ENCODE peak calls at places on chromosomes 4 and X, in five cellular contexts. One of them, this sample, is unnamed.

GRCh38 chr4:156575430-156576073 is 396.0 kb downstream of the PDGFC start:
- DNase-seq in choroid plexus epithelial cell: no peak
- DNase-seq in astrocyte of the spinal cord: peak
- DNase-seq in fibroblast of mammary gland: no peak
- DNase-seq in right lobe of liver: no peak
- DNase-seq in this sample: peak

GRCh38 chr4:109588176-109588575 is 28.1 kb downstream of the MCUB start:
- DNase-seq in choroid plexus epithelial cell: no peak
- DNase-seq in astrocyte of the spinal cord: no peak
- DNase-seq in fibroblast of mammary gland: peak
- DNase-seq in right lobe of liver: no peak
- DNase-seq in this sample: peak

GRCh38 chrX:122220644-122221373 is 963.3 kb upstream of the GRIA3 start:
- DNase-seq in choroid plexus epithelial cell: no peak
- DNase-seq in astrocyte of the spinal cord: no peak
- DNase-seq in fibroblast of mammary gland: no peak
- DNase-seq in right lobe of liver: no peak
- DNase-seq in this sample: no peak

GRCh38 chr4:92447265-92447905 is 143.6 kb downstream of the GRID2 start:
- DNase-seq in choroid plexus epithelial cell: no peak
- DNase-seq in astrocyte of the spinal cord: no peak
- DNase-seq in fibroblast of mammary gland: no peak
- DNase-seq in right lobe of liver: no peak
- DNase-seq in this sample: no peak

GRCh38 chr4:169236901-169237626 is 33.7 kb downstream of the SH3RF1 start:
- DNase-seq in choroid plexus epithelial cell: no peak
- DNase-seq in astrocyte of the spinal cord: no peak
- DNase-seq in fibroblast of mammary gland: no peak
- DNase-seq in right lobe of liver: peak
- DNase-seq in this sample: no peak

GRCh38 chrX:30572004-30572403 is 5.6 kb downstream of the TASL start:
- DNase-seq in choroid plexus epithelial cell: no peak
- DNase-seq in astrocyte of the spinal cord: no peak
- DNase-seq in fibroblast of mammary gland: no peak
- DNase-seq in right lobe of liver: no peak
- DNase-seq in this sample: no peak

GRCh38 chrX:71178908-71179307 is 34.3 kb downstream of the NLGN3 start:
- DNase-seq in choroid plexus epithelial cell: peak
- DNase-seq in astrocyte of the spinal cord: peak
- DNase-seq in fibroblast of mammary gland: peak
- DNase-seq in right lobe of liver: peak
- DNase-seq in this sample: peak

GRCh38 chrX:110208092-110208491 is 109.8 kb downstream of the AMMECR1 start:
- DNase-seq in choroid plexus epithelial cell: no peak
- DNase-seq in astrocyte of the spinal cord: no peak
- DNase-seq in fibroblast of mammary gland: peak
- DNase-seq in right lobe of liver: no peak
- DNase-seq in this sample: peak

GRCh38 chrX:100673397-100673953 is 29.5 kb downstream of the SRPX2 start:
- DNase-seq in choroid plexus epithelial cell: peak
- DNase-seq in astrocyte of the spinal cord: peak
- DNase-seq in fibroblast of mammary gland: peak
- DNase-seq in right lobe of liver: no peak
- DNase-seq in this sample: peak

GRCh38 chrX:42189601-42190000 is 266.2 kb upstream of the CASK start:
- DNase-seq in choroid plexus epithelial cell: peak
- DNase-seq in astrocyte of the spinal cord: peak
- DNase-seq in fibroblast of mammary gland: no peak
- DNase-seq in right lobe of liver: no peak
- DNase-seq in this sample: no peak

GRCh38 chrX:73922856-73923429 is 359.9 kb downstream of the CHIC1 start:
- DNase-seq in choroid plexus epithelial cell: no peak
- DNase-seq in astrocyte of the spinal cord: peak
- DNase-seq in fibroblast of mammary gland: peak
- DNase-seq in right lobe of liver: no peak
- DNase-seq in this sample: peak

GRCh38 chrX:77493677-77494553 is 46.7 kb downstream of the FGF16 start:
- DNase-seq in choroid plexus epithelial cell: peak
- DNase-seq in astrocyte of the spinal cord: peak
- DNase-seq in fibroblast of mammary gland: peak
- DNase-seq in right lobe of liver: no peak
- DNase-seq in this sample: peak

GRCh38 chr4:141154725-141155124 is 21.5 kb upstream of the RNF150 start:
- DNase-seq in choroid plexus epithelial cell: no peak
- DNase-seq in astrocyte of the spinal cord: no peak
- DNase-seq in fibroblast of mammary gland: no peak
- DNase-seq in right lobe of liver: no peak
- DNase-seq in this sample: no peak

GRCh38 chrX:70445197-70445656 is 592 bp downstream of the DLG3 start:
- DNase-seq in choroid plexus epithelial cell: no peak
- DNase-seq in astrocyte of the spinal cord: no peak
- DNase-seq in fibroblast of mammary gland: no peak
- DNase-seq in right lobe of liver: no peak
- DNase-seq in this sample: no peak

DNA sequence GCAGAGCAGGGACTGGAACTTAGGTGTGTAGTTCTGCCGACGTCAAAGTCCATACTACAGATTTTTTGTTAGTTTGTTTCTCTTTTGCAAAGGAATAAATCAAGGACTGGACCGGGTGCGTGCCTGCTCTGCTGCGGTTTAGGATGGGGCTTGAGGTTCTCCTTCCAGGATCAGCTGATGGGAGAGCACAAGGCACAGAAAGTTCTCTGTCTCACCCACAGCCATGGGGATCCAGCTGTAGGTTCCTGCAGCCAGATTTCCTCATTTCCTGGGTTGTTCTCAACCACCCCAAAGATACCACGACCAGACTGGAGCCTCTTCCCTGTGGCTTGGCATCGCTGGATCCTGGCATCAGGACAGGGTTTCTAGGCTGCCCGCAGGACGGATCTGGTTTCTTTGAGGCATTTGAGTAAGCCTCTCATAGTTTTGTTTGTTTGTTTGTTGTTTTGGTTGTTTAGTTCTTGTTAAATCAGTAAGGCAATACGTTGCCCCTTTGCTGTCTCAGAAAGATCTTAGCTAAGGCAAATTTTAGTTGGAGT is 789 bp upstream of the SRPX start:
- DNase-seq in choroid plexus epithelial cell: no peak
- DNase-seq in astrocyte of the spinal cord: no peak
- DNase-seq in fibroblast of mammary gland: peak
- DNase-seq in right lobe of liver: no peak
- DNase-seq in this sample: no peak
- H3K4me3 ChIP-seq in choroid plexus epithelial cell: peak
- H3K4me3 ChIP-seq in astrocyte of the spinal cord: peak
- H3K4me3 ChIP-seq in fibroblast of mammary gland: peak
- H3K4me3 ChIP-seq in right lobe of liver: no peak
- H3K4me3 ChIP-seq in this sample: no peak

GRCh38 chrX:154352012-154352401 is 22.4 kb downstream of the FLNA start:
- DNase-seq in choroid plexus epithelial cell: no peak
- DNase-seq in astrocyte of the spinal cord: no peak
- DNase-seq in fibroblast of mammary gland: no peak
- DNase-seq in right lobe of liver: no peak
- DNase-seq in this sample: no peak
- TF ChIP-seq CTCF in choroid plexus epithelial cell: no peak
- TF ChIP-seq CTCF in astrocyte of the spinal cord: no peak
- TF ChIP-seq CTCF in fibroblast of mammary gland: no peak
- TF ChIP-seq CTCF in right lobe of liver: no peak
- TF ChIP-seq CTCF in this sample: no peak

GRCh38 chr4:70734168-70734954 is 12.6 kb downstream of the RUFY3 start:
- DNase-seq in choroid plexus epithelial cell: peak
- DNase-seq in astrocyte of the spinal cord: peak
- DNase-seq in fibroblast of mammary gland: peak
- DNase-seq in right lobe of liver: no peak
- DNase-seq in this sample: peak
- H3K4me3 ChIP-seq in choroid plexus epithelial cell: peak
- H3K4me3 ChIP-seq in astrocyte of the spinal cord: peak
- H3K4me3 ChIP-seq in fibroblast of mammary gland: peak
- H3K4me3 ChIP-seq in right lobe of liver: peak
- H3K4me3 ChIP-seq in this sample: peak

GRCh38 chr4:6548201-6548881 is 26.6 kb upstream of the MAN2B2 start:
- DNase-seq in choroid plexus epithelial cell: peak
- DNase-seq in astrocyte of the spinal cord: peak
- DNase-seq in fibroblast of mammary gland: peak
- DNase-seq in right lobe of liver: no peak
- DNase-seq in this sample: peak
- TF ChIP-seq CTCF in choroid plexus epithelial cell: peak
- TF ChIP-seq CTCF in astrocyte of the spinal cord: peak
- TF ChIP-seq CTCF in fibroblast of mammary gland: peak
- TF ChIP-seq CTCF in right lobe of liver: no peak
- TF ChIP-seq CTCF in this sample: peak

DNA sequence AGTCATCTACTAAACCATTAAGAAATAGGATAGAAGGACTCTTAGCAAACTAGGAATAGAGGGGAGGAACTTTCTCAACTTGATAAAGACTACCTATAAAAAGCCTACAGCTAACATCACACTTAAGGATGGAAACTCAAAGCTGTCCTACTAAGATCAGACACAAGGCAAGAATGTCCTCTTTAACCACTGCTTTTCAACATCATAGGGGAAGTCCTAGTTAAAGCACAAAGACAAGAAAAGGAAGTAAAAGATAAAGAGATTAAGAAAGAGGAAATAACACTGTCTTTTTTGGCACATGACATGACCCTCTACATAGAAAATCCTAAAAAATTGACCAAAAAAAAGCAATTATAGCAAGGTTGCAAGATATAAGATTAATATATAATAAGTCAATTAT is 136.6 kb downstream of the FBXW7 start:
- DNase-seq in choroid plexus epithelial cell: no peak
- DNase-seq in astrocyte of the spinal cord: no peak
- DNase-seq in fibroblast of mammary gland: no peak
- DNase-seq in right lobe of liver: no peak
- DNase-seq in this sample: no peak
- H3K4me3 ChIP-seq in choroid plexus epithelial cell: no peak
- H3K4me3 ChIP-seq in astrocyte of the spinal cord: no peak
- H3K4me3 ChIP-seq in fibroblast of mammary gland: no peak
- H3K4me3 ChIP-seq in right lobe of liver: no peak
- H3K4me3 ChIP-seq in this sample: no peak

DNA sequence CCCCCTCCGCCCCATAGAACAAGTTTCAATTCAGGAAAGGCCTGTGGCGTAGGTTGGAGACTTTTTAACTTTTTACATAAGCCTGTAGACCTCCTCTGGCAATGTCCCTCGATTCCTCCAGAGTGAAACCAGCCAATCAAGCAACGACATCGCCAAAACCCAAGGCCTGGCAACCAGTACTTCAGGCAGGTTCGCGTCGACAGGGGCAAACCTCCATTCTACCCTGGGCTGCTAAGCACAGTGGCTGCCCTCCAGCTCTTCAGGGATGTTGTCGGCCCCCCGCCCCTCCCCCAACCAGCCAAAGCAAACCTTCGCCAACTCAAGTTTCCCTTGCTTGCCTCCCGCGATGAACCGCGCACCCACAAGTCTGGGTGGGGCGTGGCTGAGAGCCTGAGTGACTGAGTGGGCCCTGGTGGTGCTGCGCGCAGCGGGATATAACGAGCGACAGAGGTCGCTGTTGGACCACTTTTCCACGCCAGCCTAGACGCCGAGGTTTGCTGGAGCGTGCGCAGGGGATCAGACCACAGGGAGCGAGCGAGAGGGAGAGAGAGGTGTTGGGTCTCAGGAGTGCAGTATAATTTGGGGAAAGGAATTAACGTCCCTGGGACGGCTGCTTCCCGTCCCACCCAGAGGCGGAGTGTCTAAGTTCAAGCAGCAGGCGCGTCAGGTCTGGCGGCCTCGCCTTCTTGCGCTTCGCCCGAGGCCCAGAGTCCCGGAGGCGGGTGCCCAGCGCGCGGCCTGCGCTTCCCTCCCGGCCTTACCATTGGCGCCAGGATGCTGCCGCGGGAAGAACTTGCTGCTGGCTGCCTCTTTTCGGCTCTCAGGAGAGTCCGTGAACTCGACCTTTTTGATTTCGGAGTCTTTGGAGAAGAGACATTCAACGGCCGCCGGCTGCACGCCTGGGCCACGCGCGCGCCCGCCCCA is 9.0 kb upstream of the PITX2 start:
- DNase-seq in choroid plexus epithelial cell: peak
- DNase-seq in astrocyte of the spinal cord: peak
- DNase-seq in fibroblast of mammary gland: peak
- DNase-seq in right lobe of liver: peak
- DNase-seq in this sample: peak
- TF ChIP-seq CTCF in choroid plexus epithelial cell: peak
- TF ChIP-seq CTCF in astrocyte of the spinal cord: peak
- TF ChIP-seq CTCF in fibroblast of mammary gland: peak
- TF ChIP-seq CTCF in right lobe of liver: peak
- TF ChIP-seq CTCF in this sample: peak

GRCh38 chr4:147734496-147734895 is 2.6 kb downstream of the ARHGAP10 start:
- DNase-seq in choroid plexus epithelial cell: no peak
- DNase-seq in astrocyte of the spinal cord: no peak
- DNase-seq in fibroblast of mammary gland: no peak
- DNase-seq in right lobe of liver: no peak
- DNase-seq in this sample: no peak

GRCh38 chr4:147733614-147734344 is 1.9 kb downstream of the ARHGAP10 start:
- DNase-seq in choroid plexus epithelial cell: peak
- DNase-seq in astrocyte of the spinal cord: peak
- DNase-seq in fibroblast of mammary gland: peak
- DNase-seq in right lobe of liver: no peak
- DNase-seq in this sample: peak

GRCh38 chr4:147735413-147736301 is 3.8 kb downstream of the ARHGAP10 start:
- DNase-seq in choroid plexus epithelial cell: no peak
- DNase-seq in astrocyte of the spinal cord: no peak
- DNase-seq in fibroblast of mammary gland: no peak
- DNase-seq in right lobe of liver: no peak
- DNase-seq in this sample: no peak

GRCh38 chr4:147737623-147738022 is 5.7 kb downstream of the ARHGAP10 start:
- DNase-seq in choroid plexus epithelial cell: peak
- DNase-seq in astrocyte of the spinal cord: peak
- DNase-seq in fibroblast of mammary gland: no peak
- DNase-seq in right lobe of liver: no peak
- DNase-seq in this sample: no peak

DNA sequence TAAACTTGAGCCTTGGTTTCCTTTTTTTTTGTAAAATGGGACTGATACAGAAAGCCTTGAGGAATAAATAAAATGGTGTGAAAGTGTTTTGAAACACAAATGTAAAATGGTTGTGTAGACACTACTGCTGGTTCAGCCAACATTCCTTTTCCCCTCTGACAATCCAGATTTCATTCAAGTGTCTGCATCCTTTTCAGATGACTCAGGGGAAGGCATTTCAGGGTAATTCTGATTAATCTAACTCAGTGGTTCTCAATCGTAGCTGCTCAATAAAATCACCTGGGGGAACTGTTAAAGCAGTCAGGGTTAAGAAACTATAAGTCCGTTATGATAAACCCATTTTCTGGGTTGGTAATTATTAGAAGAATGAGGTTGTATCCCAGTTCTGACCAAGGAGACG is 4.6 kb downstream of the ARHGAP10 start:
- DNase-seq in choroid plexus epithelial cell: peak
- DNase-seq in astrocyte of the spinal cord: peak
- DNase-seq in fibroblast of mammary gland: peak
- DNase-seq in right lobe of liver: no peak
- DNase-seq in this sample: peak
- H3K4me3 ChIP-seq in choroid plexus epithelial cell: no peak
- H3K4me3 ChIP-seq in astrocyte of the spinal cord: no peak
- H3K4me3 ChIP-seq in fibroblast of mammary gland: no peak
- H3K4me3 ChIP-seq in right lobe of liver: no peak
- H3K4me3 ChIP-seq in this sample: no peak

GRCh38 chr4:82842593-82842992 is 44.0 kb upstream of the SCD5 start:
- DNase-seq in choroid plexus epithelial cell: peak
- DNase-seq in astrocyte of the spinal cord: no peak
- DNase-seq in fibroblast of mammary gland: peak
- DNase-seq in right lobe of liver: no peak
- DNase-seq in this sample: no peak
- TF ChIP-seq CTCF in choroid plexus epithelial cell: peak
- TF ChIP-seq CTCF in astrocyte of the spinal cord: peak
- TF ChIP-seq CTCF in fibroblast of mammary gland: peak
- TF ChIP-seq CTCF in right lobe of liver: peak
- TF ChIP-seq CTCF in this sample: peak

This sample was measured in epithelial cell of esophagus.